ENCODE peak calls at places on chromosomes 5 and 9, in six cellular contexts. O is BE2C, R is suprapubic skin, S is choroid plexus epithelial cell, H is esophagus squamous epithelium, K is cardiac fibroblast. E is an unnamed sample.

GRCh38 chr9:106983346-106983745 is 120.4 kb downstream of the ZNF462 start:
- DNase-seq in O (no peak), R (no peak), S (no peak), H (no peak), K (no peak), E (no peak)

GRCh38 chr9:14687042-14687719 is 6.1 kb downstream of the ZDHHC21 start:
- DNase-seq in O (no peak), R (no peak), S (peak; percentile 86), H (no peak), K (peak; percentile 64), E (peak; percentile 73)

GRCh38 chr5:56522972-56523371 is 289.8 kb upstream of the ANKRD55 start:
- DNase-seq in O (no peak), R (no peak), S (no peak), H (no peak), K (peak; percentile 82), E (no peak)

GRCh38 chr5:93621340-93621872 is 38.4 kb downstream of the NR2F1 start:
- DNase-seq in O (peak; percentile 95), R (peak; percentile 71), S (peak; percentile 81), H (no peak), K (peak; percentile 70), E (no peak)

GRCh38 chr9:91949293-91949945 is 609 bp downstream of the ROR2 start:
- DNase-seq in O (peak; percentile 65), R (no peak), S (peak; percentile 44), H (no peak), K (peak; percentile 29), E (no peak)

GRCh38 chr5:53110156-53110555 is 599 bp upstream of the MOCS2 start:
- DNase-seq in O (no peak), R (no peak), S (no peak), H (no peak), K (no peak), E (no peak)

GRCh38 chr5:80141147-80141671 is 106.1 kb downstream of the THBS4 start:
- DNase-seq in O (peak; percentile 73), R (peak; percentile 87), S (peak; percentile 62), H (peak; percentile 5), K (peak; percentile 74), E (no peak)

GRCh38 chr5:71482132-71482531 is 26.7 kb downstream of the BDP1 start:
- DNase-seq in O (no peak), R (no peak), S (peak; percentile 67), H (no peak), K (peak; percentile 67), E (peak; percentile 75)

GRCh38 chr9:22240619-22241018 is 206.0 kb upstream of the DMRTA1 start:
- DNase-seq in O (no peak), R (no peak), S (peak; percentile 81), H (no peak), K (peak; percentile 39), E (peak; percentile 73)

GRCh38 chr5:90096415-90097081 is 313.0 kb downstream of the CETN3 start:
- DNase-seq in O (peak; percentile 18), R (no peak), S (peak; percentile 79), H (no peak), K (peak; percentile 81), E (peak; percentile 99)
- TF ChIP-seq CTCF in O (no peak), R (no peak), S (no peak), H (no peak), K (no peak), E (no peak)

GRCh38 chr9:4066682-4067081 is 233.2 kb downstream of the GLIS3 start:
- DNase-seq in O (no peak), R (no peak), S (no peak), H (no peak), K (no peak), E (no peak)
- TF ChIP-seq CTCF in O (no peak), R (no peak), S (no peak), H (no peak), K (no peak), E (no peak)

GRCh38 chr9:137035937-137036336 is 4.0 kb upstream of the FUT7 start:
- DNase-seq in O (no peak), R (no peak), S (no peak), H (no peak), K (no peak), E (no peak)

GRCh38 chr9:137038916-137039315 is 7.0 kb upstream of the FUT7 start:
- DNase-seq in O (no peak), R (no peak), S (no peak), H (no peak), K (no peak), E (no peak)

GRCh38 chr9:137035507-137035834 is 3.6 kb upstream of the FUT7 start:
- DNase-seq in O (no peak), R (no peak), S (no peak), H (no peak), K (no peak), E (no peak)

GRCh38 chr9:137037483-137037882 is 5.6 kb upstream of the FUT7 start:
- DNase-seq in O (no peak), R (no peak), S (no peak), H (no peak), K (no peak), E (no peak)

GRCh38 chr9:137037035-137037434 is 5.1 kb upstream of the FUT7 start:
- DNase-seq in O (no peak), R (no peak), S (no peak), H (no peak), K (no peak), E (no peak)
- TF ChIP-seq CTCF in O (no peak), R (no peak), S (no peak), H (no peak), K (no peak), E (no peak)

DNA sequence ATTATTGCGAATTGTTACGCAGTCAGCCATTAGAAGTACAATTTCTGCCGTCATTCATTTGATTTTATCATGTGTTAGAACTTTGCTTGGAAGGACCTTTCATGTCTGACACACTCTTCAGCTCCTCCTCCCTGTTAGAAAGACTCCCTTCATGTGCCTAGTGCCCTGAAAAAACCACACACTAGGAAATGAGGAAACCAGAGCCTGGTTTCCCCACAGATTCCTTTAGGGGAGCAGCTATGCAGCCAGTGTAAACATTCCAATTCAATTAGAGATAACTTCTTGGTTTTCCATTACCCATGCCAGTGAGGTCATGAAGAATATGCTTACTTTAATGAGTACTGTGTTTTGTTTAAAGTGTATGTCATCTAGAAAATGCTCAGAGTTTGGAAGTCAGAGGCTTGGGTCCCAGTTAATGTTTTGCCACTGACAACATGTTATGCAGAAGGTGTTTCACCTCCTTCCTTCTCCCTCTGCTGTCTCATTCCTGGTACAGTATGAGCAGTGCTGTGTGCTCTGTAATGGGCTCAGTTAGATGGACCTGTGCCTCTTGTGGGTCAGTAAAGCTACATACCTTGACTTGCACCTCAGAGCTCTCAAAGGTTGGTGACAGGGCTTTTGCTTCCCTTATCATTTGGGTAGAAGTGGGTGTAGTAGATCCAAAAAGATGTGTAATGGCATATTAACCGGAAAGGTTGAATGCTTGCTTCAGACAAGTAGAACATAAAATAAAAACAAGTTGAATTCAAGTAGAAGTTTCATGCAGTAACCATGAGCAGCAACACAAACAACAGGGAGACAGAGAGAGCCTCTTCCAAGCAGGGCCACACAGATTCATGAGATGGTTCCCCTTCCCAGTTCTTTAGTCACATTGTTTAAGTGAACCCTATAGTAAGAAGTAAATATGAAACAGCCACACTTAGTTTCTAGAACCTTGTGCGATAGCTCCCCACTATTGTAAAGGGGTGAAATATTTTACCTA is 52.6 kb upstream of the TNFAIP8 start:
- DNase-seq in O (no peak), R (no peak), S (peak; percentile 96), H (no peak), K (peak; percentile 95), E (peak; percentile 99)
- TF ChIP-seq CTCF in O (no peak), R (no peak), S (peak; percentile 34), H (no peak), K (no peak), E (no peak)

DNA sequence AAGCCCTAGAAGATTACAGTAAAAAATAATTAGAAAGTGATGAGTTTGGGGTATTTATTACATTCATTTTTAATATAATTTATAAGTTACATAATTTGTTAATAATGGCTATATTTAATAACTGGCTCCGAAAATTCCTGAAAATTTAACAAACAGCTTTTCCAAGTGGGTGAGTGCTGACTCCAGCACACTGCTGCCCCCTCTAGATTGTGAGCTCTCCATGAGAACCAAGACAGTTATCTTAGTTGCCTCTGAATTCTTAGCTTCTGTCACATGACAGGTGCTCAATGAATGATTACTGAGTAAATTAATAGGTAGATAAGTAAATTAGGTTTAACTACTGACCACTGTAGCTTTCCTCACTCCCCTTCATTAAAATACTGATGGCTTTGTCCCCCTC is 7.8 kb downstream of the KLHL3 start:
- DNase-seq in O (no peak), R (no peak), S (no peak), H (no peak), K (no peak), E (no peak)
- TF ChIP-seq CTCF in O (peak; percentile 3), R (no peak), S (peak; percentile 32), H (no peak), K (no peak), E (no peak)